ENCODE peak calls at places on chromosomes 1 and 21, in seven cellular contexts. One of them, this sample, is unnamed.

GRCh38 chr21:36156815-36157670 is at the start of gene DOP1B:
- DNase-seq in H9: no peak
- DNase-seq in tibial nerve: no peak
- DNase-seq in lower lobe of right lung: no peak
- DNase-seq in HAP-1: peak; percentile 60
- DNase-seq in body of pancreas: no peak
- DNase-seq in mucosa of descending colon: peak; percentile 86
- DNase-seq in this sample: no peak

GRCh38 chr1:167934407-167935251 is 1.9 kb upstream of the DCAF6 start:
- DNase-seq in H9: no peak
- DNase-seq in tibial nerve: no peak
- DNase-seq in lower lobe of right lung: no peak
- DNase-seq in HAP-1: no peak
- DNase-seq in body of pancreas: no peak
- DNase-seq in mucosa of descending colon: no peak
- DNase-seq in this sample: no peak

GRCh38 chr21:33089439-33089838 is 19.5 kb downstream of the OLIG1 start:
- DNase-seq in H9: no peak
- DNase-seq in tibial nerve: no peak
- DNase-seq in lower lobe of right lung: no peak
- DNase-seq in HAP-1: no peak
- DNase-seq in body of pancreas: peak; percentile 55
- DNase-seq in mucosa of descending colon: no peak
- DNase-seq in this sample: no peak

GRCh38 chr1:95353185-95353584 is 119.2 kb downstream of the RWDD3 start:
- DNase-seq in H9: no peak
- DNase-seq in tibial nerve: no peak
- DNase-seq in lower lobe of right lung: no peak
- DNase-seq in HAP-1: no peak
- DNase-seq in body of pancreas: no peak
- DNase-seq in mucosa of descending colon: no peak
- DNase-seq in this sample: no peak

GRCh38 chr1:89566761-89567174 is 42.1 kb downstream of the LRRC8B start:
- DNase-seq in H9: no peak
- DNase-seq in tibial nerve: peak; percentile 15
- DNase-seq in lower lobe of right lung: peak; percentile 66
- DNase-seq in HAP-1: peak; percentile 52
- DNase-seq in body of pancreas: peak; percentile 77
- DNase-seq in mucosa of descending colon: no peak
- DNase-seq in this sample: no peak

GRCh38 chr21:37835512-37835911 is 80.7 kb downstream of the KCNJ6 start:
- DNase-seq in H9: no peak
- DNase-seq in tibial nerve: no peak
- DNase-seq in lower lobe of right lung: no peak
- DNase-seq in HAP-1: no peak
- DNase-seq in body of pancreas: no peak
- DNase-seq in mucosa of descending colon: no peak
- DNase-seq in this sample: no peak

GRCh38 chr1:154951901-154952657 is 3.8 kb downstream of the PBXIP1 start:
- DNase-seq in H9: no peak
- DNase-seq in tibial nerve: no peak
- DNase-seq in lower lobe of right lung: no peak
- DNase-seq in HAP-1: no peak
- DNase-seq in body of pancreas: no peak
- DNase-seq in mucosa of descending colon: peak; percentile 71
- DNase-seq in this sample: no peak

GRCh38 chr1:217333939-217334338 is 297.0 kb downstream of the GPATCH2 start:
- DNase-seq in H9: peak; percentile 75
- DNase-seq in tibial nerve: no peak
- DNase-seq in lower lobe of right lung: no peak
- DNase-seq in HAP-1: peak; percentile 73
- DNase-seq in body of pancreas: peak; percentile 3
- DNase-seq in mucosa of descending colon: no peak
- DNase-seq in this sample: no peak

GRCh38 chr21:36747114-36747814 is 48.3 kb downstream of the SIM2 start:
- DNase-seq in H9: peak; percentile 58
- DNase-seq in tibial nerve: no peak
- DNase-seq in lower lobe of right lung: no peak
- DNase-seq in HAP-1: peak; percentile 62
- DNase-seq in body of pancreas: no peak
- DNase-seq in mucosa of descending colon: no peak
- DNase-seq in this sample: no peak

GRCh38 chr1:27394925-27395324 is 2.5 kb downstream of the GPR3 start:
- DNase-seq in H9: no peak
- DNase-seq in tibial nerve: no peak
- DNase-seq in lower lobe of right lung: no peak
- DNase-seq in HAP-1: no peak
- DNase-seq in body of pancreas: no peak
- DNase-seq in mucosa of descending colon: no peak
- DNase-seq in this sample: no peak

GRCh38 chr1:43464840-43465693 is 11.3 kb upstream of the HYI start:
- DNase-seq in H9: no peak
- DNase-seq in tibial nerve: no peak
- DNase-seq in lower lobe of right lung: no peak
- DNase-seq in HAP-1: no peak
- DNase-seq in body of pancreas: no peak
- DNase-seq in mucosa of descending colon: no peak
- DNase-seq in this sample: no peak

GRCh38 chr1:246373828-246374569 is 133.1 kb downstream of the SMYD3 start:
- DNase-seq in H9: no peak
- DNase-seq in tibial nerve: no peak
- DNase-seq in lower lobe of right lung: no peak
- DNase-seq in HAP-1: no peak
- DNase-seq in body of pancreas: no peak
- DNase-seq in mucosa of descending colon: no peak
- DNase-seq in this sample: no peak

GRCh38 chr1:2575801-2576663 is 10.5 kb upstream of the PRXL2B start:
- DNase-seq in H9: no peak
- DNase-seq in tibial nerve: no peak
- DNase-seq in lower lobe of right lung: peak; percentile 74
- DNase-seq in HAP-1: no peak
- DNase-seq in body of pancreas: peak; percentile 55
- DNase-seq in mucosa of descending colon: peak; percentile 96
- DNase-seq in this sample: no peak

GRCh38 chr1:47608296-47608875 is 170.5 kb downstream of the FOXD2 start:
- DNase-seq in H9: no peak
- DNase-seq in tibial nerve: no peak
- DNase-seq in lower lobe of right lung: no peak
- DNase-seq in HAP-1: no peak
- DNase-seq in body of pancreas: no peak
- DNase-seq in mucosa of descending colon: no peak
- DNase-seq in this sample: no peak

GRCh38 chr1:152182431-152182830 is 23.4 kb upstream of the RPTN start:
- DNase-seq in H9: no peak
- DNase-seq in tibial nerve: no peak
- DNase-seq in lower lobe of right lung: no peak
- DNase-seq in HAP-1: no peak
- DNase-seq in body of pancreas: no peak
- DNase-seq in mucosa of descending colon: no peak
- DNase-seq in this sample: no peak

GRCh38 chr1:38274974-38275373 is 228.4 kb upstream of the POU3F1 start:
- DNase-seq in H9: no peak
- DNase-seq in tibial nerve: no peak
- DNase-seq in lower lobe of right lung: no peak
- DNase-seq in HAP-1: no peak
- DNase-seq in body of pancreas: peak; percentile 34
- DNase-seq in mucosa of descending colon: no peak
- DNase-seq in this sample: no peak

GRCh38 chr21:41373253-41373652 is 11.4 kb downstream of the MX2 start:
- DNase-seq in H9: no peak
- DNase-seq in tibial nerve: no peak
- DNase-seq in lower lobe of right lung: no peak
- DNase-seq in HAP-1: no peak
- DNase-seq in body of pancreas: no peak
- DNase-seq in mucosa of descending colon: no peak
- DNase-seq in this sample: no peak

GRCh38 chr1:42742617-42743301 is 2.7 kb upstream of the CLDN19 start:
- DNase-seq in H9: peak; percentile 25
- DNase-seq in tibial nerve: no peak
- DNase-seq in lower lobe of right lung: no peak
- DNase-seq in HAP-1: no peak
- DNase-seq in body of pancreas: no peak
- DNase-seq in mucosa of descending colon: peak; percentile 1
- DNase-seq in this sample: no peak

GRCh38 chr21:39628380-39628779 is 15.6 kb downstream of the B3GALT5 start:
- DNase-seq in H9: no peak
- DNase-seq in tibial nerve: no peak
- DNase-seq in lower lobe of right lung: no peak
- DNase-seq in HAP-1: no peak
- DNase-seq in body of pancreas: no peak
- DNase-seq in mucosa of descending colon: no peak
- DNase-seq in this sample: no peak

GRCh38 chr1:32073387-32074229 is 869 bp downstream of the TMEM39B start:
- DNase-seq in H9: no peak
- DNase-seq in tibial nerve: no peak
- DNase-seq in lower lobe of right lung: no peak
- DNase-seq in HAP-1: no peak
- DNase-seq in body of pancreas: no peak
- DNase-seq in mucosa of descending colon: no peak
- DNase-seq in this sample: no peak

GRCh38 chr1:186099362-186100064 is 275.5 kb downstream of the TPR start:
- DNase-seq in H9: no peak
- DNase-seq in tibial nerve: no peak
- DNase-seq in lower lobe of right lung: no peak
- DNase-seq in HAP-1: no peak
- DNase-seq in body of pancreas: no peak
- DNase-seq in mucosa of descending colon: no peak
- DNase-seq in this sample: no peak

DNA sequence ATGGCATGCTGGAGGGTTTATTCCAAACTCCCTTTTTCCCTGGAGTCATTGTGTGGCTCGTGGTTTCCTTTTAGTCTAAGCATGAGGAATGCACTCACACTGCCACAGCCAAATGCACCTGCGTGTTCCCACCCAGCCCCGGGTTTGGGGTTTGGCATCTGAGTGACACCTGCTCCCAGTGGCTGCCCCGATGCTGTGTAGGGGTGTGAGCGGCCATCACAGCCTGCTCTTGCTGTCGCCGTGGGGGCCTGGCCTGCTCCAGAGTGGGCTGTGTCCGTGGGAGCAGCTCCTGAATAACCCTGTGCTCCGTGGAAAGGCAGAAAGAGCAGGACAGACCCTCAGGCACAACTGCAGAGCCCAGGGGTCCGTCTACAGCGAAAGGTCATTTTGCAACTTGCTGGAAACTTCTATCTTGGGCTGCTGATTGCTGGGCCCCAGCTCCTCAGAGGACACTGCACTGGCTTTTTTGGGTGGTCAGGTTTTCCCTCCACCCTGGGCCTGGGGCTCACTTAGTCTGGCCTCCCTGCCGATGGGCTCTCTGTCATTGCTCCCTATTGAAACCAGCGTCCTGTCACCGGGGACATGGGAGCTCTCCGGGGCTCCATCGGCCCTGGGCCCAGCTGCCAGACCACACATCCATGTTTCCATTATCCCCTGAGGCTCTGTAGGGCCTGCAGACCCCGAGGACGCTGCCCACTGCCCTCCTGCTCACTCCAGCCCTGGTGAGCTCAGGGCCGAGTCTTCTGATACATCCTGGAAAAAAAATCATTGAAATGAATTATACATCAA is 74.1 kb downstream of the AJAP1 start:
- DNase-seq in H9: no peak
- DNase-seq in tibial nerve: no peak
- DNase-seq in lower lobe of right lung: no peak
- DNase-seq in HAP-1: no peak
- DNase-seq in body of pancreas: no peak
- DNase-seq in mucosa of descending colon: no peak
- DNase-seq in this sample: no peak
- H3K9me3 ChIP-seq in H9: no peaks in the 10 kb centered on the region
- H3K9me3 ChIP-seq in tibial nerve: no peaks in the 10 kb centered on the region
- H3K9me3 ChIP-seq in lower lobe of right lung: no peaks in the 10 kb centered on the region
- H3K9me3 ChIP-seq in HAP-1: no peaks in the 10 kb centered on the region
- H3K9me3 ChIP-seq in body of pancreas: no peaks in the 10 kb centered on the region
- H3K9me3 ChIP-seq in mucosa of descending colon: no peaks in the 10 kb centered on the region
- H3K9me3 ChIP-seq in this sample: no peaks in the 10 kb centered on the region

GRCh38 chr1:174314433-174314832 is 133.3 kb upstream of the GPR52 start:
- DNase-seq in H9: no peak
- DNase-seq in tibial nerve: no peak
- DNase-seq in lower lobe of right lung: no peak
- DNase-seq in HAP-1: no peak
- DNase-seq in body of pancreas: no peak
- DNase-seq in mucosa of descending colon: no peak
- DNase-seq in this sample: no peak

DNA sequence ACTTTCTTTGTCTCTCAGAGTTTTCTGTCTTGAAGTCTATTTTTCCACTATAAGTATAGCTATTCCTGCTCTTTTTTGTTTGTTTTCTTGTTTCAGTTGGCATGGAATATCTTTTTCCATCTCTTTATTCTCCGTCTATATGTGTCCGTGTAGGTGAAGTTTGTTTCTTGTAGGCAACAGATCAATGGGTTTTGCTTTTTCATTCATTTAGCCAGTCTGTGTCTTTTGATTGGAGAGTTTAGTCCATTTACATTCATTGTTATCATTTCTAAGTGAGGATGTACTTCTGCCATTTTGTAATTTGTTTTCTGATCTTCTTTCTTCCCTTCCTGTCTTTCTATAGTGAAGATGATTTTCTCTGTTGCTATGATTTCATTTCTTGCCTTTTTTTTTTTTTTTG is 132.5 kb upstream of the GPR52 start:
- DNase-seq in H9: no peak
- DNase-seq in tibial nerve: no peak
- DNase-seq in lower lobe of right lung: no peak
- DNase-seq in HAP-1: no peak
- DNase-seq in body of pancreas: no peak
- DNase-seq in mucosa of descending colon: no peak
- DNase-seq in this sample: no peak
- H3K9me3 ChIP-seq in H9: no peaks in the 10 kb centered on the region
- H3K9me3 ChIP-seq in tibial nerve: no peaks in the 10 kb centered on the region
- H3K9me3 ChIP-seq in lower lobe of right lung: peaks cover 36% of the 10 kb centered on the region
- H3K9me3 ChIP-seq in HAP-1: no peaks in the 10 kb centered on the region
- H3K9me3 ChIP-seq in body of pancreas: peaks cover 15% of the 10 kb centered on the region
- H3K9me3 ChIP-seq in mucosa of descending colon: peaks cover 34% of the 10 kb centered on the region
- H3K9me3 ChIP-seq in this sample: peaks cover 12% of the 10 kb centered on the region

GRCh38 chr21:10418649-10419048 is 102.7 kb upstream of the TPTE start:
- DNase-seq in H9: no peak
- DNase-seq in tibial nerve: no peak
- DNase-seq in lower lobe of right lung: no peak
- DNase-seq in HAP-1: no peak
- DNase-seq in body of pancreas: no peak
- DNase-seq in mucosa of descending colon: no peak
- DNase-seq in this sample: no peak
- H3K9me3 ChIP-seq in H9: peaks cover 96% of the 10 kb centered on the region
- H3K9me3 ChIP-seq in tibial nerve: no peaks in the 10 kb centered on the region
- H3K9me3 ChIP-seq in lower lobe of right lung: peaks cover 41% of the 10 kb centered on the region
- H3K9me3 ChIP-seq in HAP-1: peaks cover 30% of the 10 kb centered on the region
- H3K9me3 ChIP-seq in body of pancreas: no peaks in the 10 kb centered on the region
- H3K9me3 ChIP-seq in mucosa of descending colon: peaks cover 90% of the 10 kb centered on the region
- H3K9me3 ChIP-seq in this sample: peaks cover 23% of the 10 kb centered on the region

GRCh38 chr1:244102051-244102450 is 51.0 kb downstream of the ZBTB18 start:
- DNase-seq in H9: no peak
- DNase-seq in tibial nerve: no peak
- DNase-seq in lower lobe of right lung: no peak
- DNase-seq in HAP-1: no peak
- DNase-seq in body of pancreas: no peak
- DNase-seq in mucosa of descending colon: no peak
- DNase-seq in this sample: no peak
- H3K9me3 ChIP-seq in H9: no peaks in the 10 kb centered on the region
- H3K9me3 ChIP-seq in tibial nerve: no peaks in the 10 kb centered on the region
- H3K9me3 ChIP-seq in lower lobe of right lung: no peaks in the 10 kb centered on the region
- H3K9me3 ChIP-seq in HAP-1: no peaks in the 10 kb centered on the region
- H3K9me3 ChIP-seq in body of pancreas: no peaks in the 10 kb centered on the region
- H3K9me3 ChIP-seq in mucosa of descending colon: no peaks in the 10 kb centered on the region
- H3K9me3 ChIP-seq in this sample: peaks cover 3% of the 10 kb centered on the region

This sample was measured in thoracic aorta.